ENCODE peak calls at places on chromosome 11, in ten cellular contexts. One of them, this sample, is unnamed.

GRCh38 chr11:18065572-18065971 is 19.5 kb upstream of the TPH1 start:
- DNase-seq in nephron progenitor cell: no peak
- DNase-seq in breast epithelium: peak
- DNase-seq in progenitor cell of endocrine pancreas: no peak
- DNase-seq in astrocyte of the spinal cord: no peak
- DNase-seq in A673: no peak
- DNase-seq in pancreas: peak
- DNase-seq in GM12864: no peak
- DNase-seq in HFFc6: no peak
- DNase-seq in heart left ventricle: no peak
- DNase-seq in this sample: no peak

GRCh38 chr11:2901854-2902783 is 16.5 kb upstream of the CDKN1C start:
- DNase-seq in astrocyte of the spinal cord: peak
- DNase-seq in nephron progenitor cell: peak
- DNase-seq in heart left ventricle: peak
- DNase-seq in GM12864: peak
- DNase-seq in progenitor cell of endocrine pancreas: peak
- DNase-seq in pancreas: peak
- DNase-seq in HFFc6: peak
- DNase-seq in A673: peak
- DNase-seq in breast epithelium: peak
- DNase-seq in this sample: peak

GRCh38 chr11:102730036-102730815 is 5.5 kb upstream of the MMP8 start:
- DNase-seq in A673: peak
- DNase-seq in GM12864: no peak
- DNase-seq in astrocyte of the spinal cord: no peak
- DNase-seq in pancreas: no peak
- DNase-seq in nephron progenitor cell: no peak
- DNase-seq in progenitor cell of endocrine pancreas: no peak
- DNase-seq in breast epithelium: no peak
- DNase-seq in HFFc6: no peak
- DNase-seq in heart left ventricle: no peak
- DNase-seq in this sample: no peak

GRCh38 chr11:115745041-115745440 is 240.8 kb upstream of the CADM1 start:
- DNase-seq in pancreas: no peak
- DNase-seq in progenitor cell of endocrine pancreas: no peak
- DNase-seq in heart left ventricle: no peak
- DNase-seq in A673: no peak
- DNase-seq in HFFc6: no peak
- DNase-seq in GM12864: no peak
- DNase-seq in astrocyte of the spinal cord: no peak
- DNase-seq in breast epithelium: no peak
- DNase-seq in nephron progenitor cell: no peak
- DNase-seq in this sample: no peak

GRCh38 chr11:17376493-17376892 is 12.0 kb downstream of the KCNJ11 start:
- DNase-seq in breast epithelium: no peak
- DNase-seq in nephron progenitor cell: no peak
- DNase-seq in astrocyte of the spinal cord: no peak
- DNase-seq in heart left ventricle: no peak
- DNase-seq in pancreas: no peak
- DNase-seq in GM12864: no peak
- DNase-seq in A673: no peak
- DNase-seq in HFFc6: no peak
- DNase-seq in progenitor cell of endocrine pancreas: no peak
- DNase-seq in this sample: no peak

GRCh38 chr11:3160252-3161031 is 4.7 kb downstream of the OSBPL5 start:
- DNase-seq in progenitor cell of endocrine pancreas: peak
- DNase-seq in A673: peak
- DNase-seq in nephron progenitor cell: peak
- DNase-seq in breast epithelium: peak
- DNase-seq in astrocyte of the spinal cord: peak
- DNase-seq in HFFc6: peak
- DNase-seq in heart left ventricle: peak
- DNase-seq in GM12864: no peak
- DNase-seq in pancreas: peak
- DNase-seq in this sample: peak

GRCh38 chr11:120270386-120270785 is 30.4 kb downstream of the POU2F3 start:
- DNase-seq in GM12864: no peak
- DNase-seq in pancreas: no peak
- DNase-seq in progenitor cell of endocrine pancreas: no peak
- DNase-seq in breast epithelium: no peak
- DNase-seq in heart left ventricle: no peak
- DNase-seq in HFFc6: no peak
- DNase-seq in astrocyte of the spinal cord: no peak
- DNase-seq in nephron progenitor cell: no peak
- DNase-seq in A673: no peak
- DNase-seq in this sample: no peak

GRCh38 chr11:121347094-121347493 is 54.5 kb downstream of the SC5D start:
- DNase-seq in heart left ventricle: no peak
- DNase-seq in HFFc6: no peak
- DNase-seq in GM12864: no peak
- DNase-seq in astrocyte of the spinal cord: no peak
- DNase-seq in A673: no peak
- DNase-seq in breast epithelium: no peak
- DNase-seq in progenitor cell of endocrine pancreas: no peak
- DNase-seq in nephron progenitor cell: no peak
- DNase-seq in pancreas: no peak
- DNase-seq in this sample: no peak

GRCh38 chr11:121895919-121896318 is 220.1 kb downstream of the BLID start:
- DNase-seq in heart left ventricle: no peak
- DNase-seq in A673: no peak
- DNase-seq in astrocyte of the spinal cord: peak
- DNase-seq in progenitor cell of endocrine pancreas: no peak
- DNase-seq in GM12864: no peak
- DNase-seq in nephron progenitor cell: no peak
- DNase-seq in HFFc6: peak
- DNase-seq in breast epithelium: no peak
- DNase-seq in pancreas: no peak
- DNase-seq in this sample: no peak

GRCh38 chr11:45885274-45885920 is at the start of gene MAPK8IP1:
- DNase-seq in progenitor cell of endocrine pancreas: peak
- DNase-seq in heart left ventricle: peak
- DNase-seq in GM12864: no peak
- DNase-seq in A673: peak
- DNase-seq in HFFc6: no peak
- DNase-seq in pancreas: peak
- DNase-seq in nephron progenitor cell: peak
- DNase-seq in astrocyte of the spinal cord: no peak
- DNase-seq in breast epithelium: no peak
- DNase-seq in this sample: no peak

GRCh38 chr11:128550967-128551522 is 36.3 kb downstream of the ETS1 start:
- DNase-seq in heart left ventricle: no peak
- DNase-seq in A673: no peak
- DNase-seq in nephron progenitor cell: no peak
- DNase-seq in HFFc6: no peak
- DNase-seq in breast epithelium: no peak
- DNase-seq in progenitor cell of endocrine pancreas: no peak
- DNase-seq in astrocyte of the spinal cord: no peak
- DNase-seq in GM12864: no peak
- DNase-seq in pancreas: no peak
- DNase-seq in this sample: no peak

GRCh38 chr11:128547946-128548654 is 39.3 kb downstream of the ETS1 start:
- DNase-seq in heart left ventricle: no peak
- DNase-seq in GM12864: no peak
- DNase-seq in progenitor cell of endocrine pancreas: no peak
- DNase-seq in nephron progenitor cell: no peak
- DNase-seq in A673: no peak
- DNase-seq in astrocyte of the spinal cord: no peak
- DNase-seq in HFFc6: no peak
- DNase-seq in pancreas: no peak
- DNase-seq in breast epithelium: no peak
- DNase-seq in this sample: no peak

GRCh38 chr11:128549256-128549944 is 38.0 kb downstream of the ETS1 start:
- DNase-seq in HFFc6: no peak
- DNase-seq in pancreas: peak
- DNase-seq in heart left ventricle: peak
- DNase-seq in A673: no peak
- DNase-seq in astrocyte of the spinal cord: peak
- DNase-seq in GM12864: no peak
- DNase-seq in nephron progenitor cell: no peak
- DNase-seq in progenitor cell of endocrine pancreas: no peak
- DNase-seq in breast epithelium: no peak
- DNase-seq in this sample: no peak

GRCh38 chr11:128550261-128550821 is 37.0 kb downstream of the ETS1 start:
- DNase-seq in A673: no peak
- DNase-seq in GM12864: no peak
- DNase-seq in HFFc6: no peak
- DNase-seq in astrocyte of the spinal cord: no peak
- DNase-seq in progenitor cell of endocrine pancreas: no peak
- DNase-seq in nephron progenitor cell: no peak
- DNase-seq in heart left ventricle: no peak
- DNase-seq in pancreas: no peak
- DNase-seq in breast epithelium: no peak
- DNase-seq in this sample: no peak

GRCh38 chr11:128548655-128549255 is 38.6 kb downstream of the ETS1 start:
- DNase-seq in A673: no peak
- DNase-seq in astrocyte of the spinal cord: no peak
- DNase-seq in GM12864: no peak
- DNase-seq in progenitor cell of endocrine pancreas: no peak
- DNase-seq in HFFc6: no peak
- DNase-seq in breast epithelium: no peak
- DNase-seq in heart left ventricle: peak
- DNase-seq in nephron progenitor cell: peak
- DNase-seq in pancreas: peak
- DNase-seq in this sample: no peak
- TF ChIP-seq CTCF in A673: no peak
- TF ChIP-seq CTCF in astrocyte of the spinal cord: no peak
- TF ChIP-seq CTCF in GM12864: no peak
- TF ChIP-seq CTCF in progenitor cell of endocrine pancreas: no peak
- TF ChIP-seq CTCF in HFFc6: peak
- TF ChIP-seq CTCF in breast epithelium: no peak
- TF ChIP-seq CTCF in heart left ventricle: peak
- TF ChIP-seq CTCF in nephron progenitor cell: no peak
- TF ChIP-seq CTCF in pancreas: no peak
- TF ChIP-seq CTCF in this sample: no peak

GRCh38 chr11:12288934-12289666 is 88.3 kb upstream of the PARVA start:
- DNase-seq in nephron progenitor cell: no peak
- DNase-seq in heart left ventricle: no peak
- DNase-seq in A673: no peak
- DNase-seq in astrocyte of the spinal cord: no peak
- DNase-seq in HFFc6: no peak
- DNase-seq in GM12864: no peak
- DNase-seq in progenitor cell of endocrine pancreas: no peak
- DNase-seq in breast epithelium: no peak
- DNase-seq in pancreas: no peak
- DNase-seq in this sample: no peak
- TF ChIP-seq CTCF in nephron progenitor cell: peak
- TF ChIP-seq CTCF in heart left ventricle: no peak
- TF ChIP-seq CTCF in A673: no peak
- TF ChIP-seq CTCF in astrocyte of the spinal cord: peak
- TF ChIP-seq CTCF in HFFc6: peak
- TF ChIP-seq CTCF in GM12864: no peak
- TF ChIP-seq CTCF in progenitor cell of endocrine pancreas: no peak
- TF ChIP-seq CTCF in breast epithelium: no peak
- TF ChIP-seq CTCF in pancreas: no peak
- TF ChIP-seq CTCF in this sample: peak

GRCh38 chr11:63998558-63999348 is 12.5 kb downstream of the OTUB1 start:
- DNase-seq in progenitor cell of endocrine pancreas: no peak
- DNase-seq in breast epithelium: no peak
- DNase-seq in nephron progenitor cell: peak
- DNase-seq in astrocyte of the spinal cord: no peak
- DNase-seq in HFFc6: no peak
- DNase-seq in A673: no peak
- DNase-seq in heart left ventricle: no peak
- DNase-seq in GM12864: no peak
- DNase-seq in pancreas: no peak
- DNase-seq in this sample: peak
- TF ChIP-seq CTCF in progenitor cell of endocrine pancreas: no peak
- TF ChIP-seq CTCF in breast epithelium: no peak
- TF ChIP-seq CTCF in nephron progenitor cell: no peak
- TF ChIP-seq CTCF in astrocyte of the spinal cord: no peak
- TF ChIP-seq CTCF in HFFc6: no peak
- TF ChIP-seq CTCF in A673: no peak
- TF ChIP-seq CTCF in heart left ventricle: no peak
- TF ChIP-seq CTCF in GM12864: no peak
- TF ChIP-seq CTCF in pancreas: no peak
- TF ChIP-seq CTCF in this sample: no peak

GRCh38 chr11:64150481-64151239 is 15.3 kb downstream of the MACROD1 start:
- DNase-seq in HFFc6: no peak
- DNase-seq in breast epithelium: no peak
- DNase-seq in nephron progenitor cell: no peak
- DNase-seq in pancreas: peak
- DNase-seq in astrocyte of the spinal cord: no peak
- DNase-seq in A673: no peak
- DNase-seq in progenitor cell of endocrine pancreas: no peak
- DNase-seq in heart left ventricle: peak
- DNase-seq in GM12864: no peak
- DNase-seq in this sample: no peak

GRCh38 chr11:64150051-64150450 is 15.9 kb downstream of the MACROD1 start:
- DNase-seq in heart left ventricle: no peak
- DNase-seq in nephron progenitor cell: no peak
- DNase-seq in GM12864: no peak
- DNase-seq in A673: no peak
- DNase-seq in HFFc6: no peak
- DNase-seq in pancreas: no peak
- DNase-seq in astrocyte of the spinal cord: no peak
- DNase-seq in breast epithelium: no peak
- DNase-seq in progenitor cell of endocrine pancreas: no peak
- DNase-seq in this sample: no peak

GRCh38 chr11:64151337-64151736 is 14.6 kb downstream of the MACROD1 start:
- DNase-seq in astrocyte of the spinal cord: no peak
- DNase-seq in GM12864: no peak
- DNase-seq in nephron progenitor cell: no peak
- DNase-seq in heart left ventricle: no peak
- DNase-seq in breast epithelium: no peak
- DNase-seq in pancreas: no peak
- DNase-seq in A673: no peak
- DNase-seq in progenitor cell of endocrine pancreas: no peak
- DNase-seq in HFFc6: no peak
- DNase-seq in this sample: no peak

GRCh38 chr11:64148200-64148916 is 17.6 kb downstream of the MACROD1 start:
- DNase-seq in heart left ventricle: peak
- DNase-seq in pancreas: peak
- DNase-seq in nephron progenitor cell: peak
- DNase-seq in A673: peak
- DNase-seq in GM12864: no peak
- DNase-seq in HFFc6: peak
- DNase-seq in progenitor cell of endocrine pancreas: peak
- DNase-seq in astrocyte of the spinal cord: peak
- DNase-seq in breast epithelium: peak
- DNase-seq in this sample: peak

DNA sequence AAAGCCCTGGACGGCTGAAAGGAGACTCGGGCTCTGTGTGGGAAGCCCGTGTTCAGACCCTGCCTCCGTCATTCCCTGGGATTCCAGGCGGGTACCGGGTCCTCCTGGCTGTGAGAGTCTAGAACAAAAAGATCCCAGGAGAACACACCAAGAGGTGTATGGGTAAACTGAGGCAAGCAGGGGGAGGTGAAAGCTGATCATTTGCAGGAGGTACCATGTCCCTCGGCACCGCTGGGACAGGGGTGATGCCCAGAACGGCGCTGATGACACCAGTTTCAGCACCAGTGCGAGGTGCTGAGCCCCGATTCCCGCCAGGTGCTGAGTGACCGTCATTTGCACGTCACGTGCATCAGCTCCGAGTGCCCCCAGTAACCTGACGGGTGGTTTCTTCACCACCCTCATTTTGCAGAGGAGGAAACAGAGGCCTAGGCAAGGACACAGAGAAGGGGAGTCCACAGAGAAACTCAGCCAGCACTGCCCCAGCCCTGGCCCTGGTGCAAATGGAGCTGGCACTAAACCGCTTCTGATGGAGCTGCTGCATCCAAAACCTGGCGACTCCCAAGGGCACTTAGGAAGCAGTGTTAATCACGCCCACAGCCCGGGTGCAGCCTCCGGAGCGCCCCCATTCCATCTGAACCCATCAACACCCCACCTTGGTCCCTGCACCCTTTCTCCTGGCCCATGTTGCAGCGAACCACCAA is 16.8 kb downstream of the MACROD1 start:
- DNase-seq in nephron progenitor cell: no peak
- DNase-seq in heart left ventricle: no peak
- DNase-seq in progenitor cell of endocrine pancreas: no peak
- DNase-seq in A673: no peak
- DNase-seq in breast epithelium: no peak
- DNase-seq in astrocyte of the spinal cord: no peak
- DNase-seq in pancreas: no peak
- DNase-seq in HFFc6: no peak
- DNase-seq in GM12864: no peak
- DNase-seq in this sample: no peak
- TF ChIP-seq CTCF in nephron progenitor cell: peak
- TF ChIP-seq CTCF in heart left ventricle: peak
- TF ChIP-seq CTCF in progenitor cell of endocrine pancreas: no peak
- TF ChIP-seq CTCF in A673: no peak
- TF ChIP-seq CTCF in breast epithelium: peak
- TF ChIP-seq CTCF in astrocyte of the spinal cord: no peak
- TF ChIP-seq CTCF in pancreas: no peak
- TF ChIP-seq CTCF in HFFc6: peak
- TF ChIP-seq CTCF in GM12864: no peak
- TF ChIP-seq CTCF in this sample: peak

This sample was measured in CD14-positive monocyte.